ENCODE peak calls at places on chromosome 3, in ten cellular contexts. K is foreskin fibroblast, Z is suprapubic skin, L is sigmoid colon, M is fibroblast of mammary gland, G is thoracic aorta, R is endodermal cell, N is esophagus muscularis mucosa, P is Caco-2, X is GM12865. C is an unnamed sample.

GRCh38 chr3:16063603-16064002 is 110.9 kb upstream of the GALNT15 start:
- DNase-seq in K (no peak), Z (no peak), L (peak; percentile 76), M (peak; percentile 19), G (no peak), R (no peak), N (no peak), P (no peak), X (no peak), C (no peak)

GRCh38 chr3:188421836-188422540 is 268.0 kb downstream of the LPP start:
- DNase-seq in K (no peak), Z (no peak), L (no peak), M (peak; percentile 35), G (no peak), R (no peak), N (no peak), P (no peak), X (peak; percentile 81), C (no peak)

GRCh38 chr3:167843886-167844285 is 108.4 kb downstream of the SERPINI1 start:
- DNase-seq in K (no peak), Z (no peak), L (no peak), M (no peak), G (no peak), R (no peak), N (no peak), P (no peak), X (no peak), C (no peak)

GRCh38 chr3:4805662-4806061 is 173.6 kb upstream of the BHLHE40 start:
- DNase-seq in K (no peak), Z (no peak), L (no peak), M (no peak), G (no peak), R (no peak), N (no peak), P (no peak), X (peak; percentile 30), C (no peak)

GRCh38 chr3:165082632-165083031 is 4.3 kb upstream of the SI start:
- DNase-seq in K (no peak), Z (no peak), L (no peak), M (no peak), G (no peak), R (no peak), N (no peak), P (no peak), X (no peak), C (no peak)

GRCh38 chr3:19945405-19946290 is 1.2 kb upstream of the RAB5A start:
- DNase-seq in K (no peak), Z (no peak), L (no peak), M (peak; percentile 18), G (no peak), R (peak; percentile 54), N (no peak), P (peak; percentile 33), X (peak; percentile 8), C (no peak)

GRCh38 chr3:160473233-160473632 is 23.6 kb upstream of the TRIM59 start:
- DNase-seq in K (peak; percentile 90), Z (no peak), L (no peak), M (peak; percentile 95), G (no peak), R (no peak), N (no peak), P (no peak), X (no peak), C (peak; percentile 54)

GRCh38 chr3:126315916-126316514 is 41.2 kb downstream of the KLF15 start:
- DNase-seq in K (no peak), Z (no peak), L (no peak), M (no peak), G (no peak), R (peak; percentile 27), N (peak; percentile 75), P (no peak), X (no peak), C (no peak)

GRCh38 chr3:128348805-128349531 is 117.7 kb downstream of the DNAJB8 start:
- DNase-seq in K (no peak), Z (no peak), L (peak; percentile 44), M (peak; percentile 8), G (no peak), R (no peak), N (no peak), P (no peak), X (peak; percentile 30), C (no peak)

GRCh38 chr3:182327196-182327681 is 466.1 kb upstream of the ATP11B start:
- DNase-seq in K (no peak), Z (no peak), L (no peak), M (no peak), G (no peak), R (peak; percentile 51), N (no peak), P (no peak), X (no peak), C (no peak)

GRCh38 chr3:63872135-63872924 is 8.7 kb downstream of the ATXN7 start:
- DNase-seq in K (peak; percentile 76), Z (no peak), L (no peak), M (peak; percentile 87), G (no peak), R (no peak), N (no peak), P (no peak), X (no peak), C (peak; percentile 35)

GRCh38 chr3:186519021-186519658 is 25.0 kb downstream of the CRYGS start:
- DNase-seq in K (no peak), Z (no peak), L (no peak), M (no peak), G (no peak), R (no peak), N (no peak), P (no peak), X (peak; percentile 63), C (no peak)

GRCh38 chr3:108602249-108602934 is 12.9 kb downstream of the DZIP3 start:
- DNase-seq in K (no peak), Z (no peak), L (no peak), M (no peak), G (no peak), R (no peak), N (no peak), P (peak; percentile 8), X (no peak), C (no peak)

DNA sequence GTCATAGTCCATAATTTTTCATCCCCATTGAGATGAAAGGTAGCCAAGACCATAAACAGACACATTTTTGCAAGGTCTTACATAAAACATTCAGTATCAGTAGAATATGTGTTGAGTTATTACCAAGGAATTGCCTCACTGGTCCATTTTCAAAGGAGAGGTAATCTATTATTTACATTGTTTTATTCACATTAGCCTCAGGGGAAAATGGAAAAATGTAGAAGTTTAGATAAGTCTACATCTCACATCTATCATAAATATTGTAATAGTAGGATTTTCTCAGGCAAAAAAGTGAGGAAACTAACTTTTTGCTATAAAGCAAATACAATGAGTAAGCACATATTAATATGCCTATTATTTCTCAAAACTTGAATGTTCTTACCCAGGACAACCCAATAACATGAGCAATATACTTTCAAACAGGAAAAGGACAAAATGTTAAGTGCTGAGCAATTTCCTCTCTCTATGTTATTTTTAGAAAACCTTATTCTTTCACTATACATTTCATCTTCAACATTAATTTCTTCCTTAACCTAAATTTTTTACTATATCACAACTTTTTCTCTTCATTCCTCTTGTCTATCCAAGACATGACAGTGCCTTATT is 184.5 kb upstream of the AGTR1 start:
- DNase-seq in K (no peak), Z (no peak), L (no peak), M (peak; percentile 32), G (no peak), R (no peak), N (no peak), P (no peak), X (no peak), C (no peak)
- TF ChIP-seq CTCF in K (no peak), Z (no peak), L (no peak), M (no peak), G (no peak), R (no peak), N (no peak), P (no peak), X (no peak), C (no peak)

DNA sequence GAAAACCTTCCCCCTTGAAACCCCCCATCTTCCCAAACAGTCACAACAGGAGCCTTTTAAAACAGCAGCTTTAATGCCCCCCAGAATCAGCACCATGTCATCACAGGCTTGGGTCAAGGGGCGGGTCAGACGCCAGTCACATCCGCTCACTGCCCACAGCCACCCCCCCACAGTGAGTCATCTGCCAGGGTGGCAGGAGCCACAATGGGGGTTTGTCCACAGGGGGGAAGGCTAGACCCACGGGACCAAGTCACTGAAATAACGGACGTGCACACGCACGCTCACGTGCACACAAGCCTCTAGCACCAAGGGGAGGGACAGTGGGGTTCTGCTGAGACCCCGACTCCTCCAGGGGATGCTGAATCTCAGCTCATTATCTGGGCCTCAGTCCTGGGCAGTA is 441 bp upstream of the UCN2 start:
- DNase-seq in K (peak; percentile 88), Z (no peak), L (peak; percentile 76), M (peak; percentile 70), G (no peak), R (no peak), N (no peak), P (no peak), X (peak; percentile 30), C (no peak)
- H3K4me3 ChIP-seq in K (no peak overlapping the region), Z (no peak overlapping the region), L (no peak overlapping the region), M (no peak overlapping the region), G (no peak overlapping the region), R (no peak overlapping the region), N (no peak overlapping the region), P (no peak overlapping the region), X (no peak overlapping the region), C (no peak overlapping the region)

DNA sequence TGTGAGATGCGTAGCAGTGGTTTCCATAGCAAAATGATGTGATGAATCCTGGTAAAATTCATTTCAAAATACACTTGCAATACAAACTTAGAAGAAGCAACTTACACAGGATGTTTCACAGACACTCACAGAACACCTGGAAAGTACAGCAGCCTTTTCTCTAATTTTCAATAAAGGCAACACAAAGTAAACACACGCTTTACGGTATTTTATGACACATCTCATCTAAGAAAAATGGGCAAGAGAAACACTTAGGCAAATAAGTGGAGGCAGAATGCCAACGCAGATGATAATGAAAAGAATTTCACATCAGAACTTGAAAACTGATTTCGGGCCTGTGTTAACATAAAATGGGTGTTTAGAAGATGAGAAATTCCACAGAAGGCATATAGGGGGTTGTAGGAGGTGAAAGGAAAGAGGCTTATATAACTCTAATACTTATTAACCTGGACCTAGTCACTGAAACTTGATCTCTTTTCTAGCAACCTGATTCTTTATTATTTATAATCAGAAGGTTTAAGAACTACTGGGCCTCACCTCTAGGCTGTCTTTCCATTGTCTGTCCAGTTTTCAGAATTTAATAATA is 25.6 kb upstream of the MAP3K13 start:
- DNase-seq in K (no peak), Z (no peak), L (no peak), M (no peak), G (no peak), R (no peak), N (no peak), P (no peak), X (no peak), C (no peak)
- TF ChIP-seq CTCF in K (no peak), Z (no peak), L (no peak), M (no peak), G (no peak), R (no peak), N (no peak), P (no peak), X (no peak), C (no peak)

DNA sequence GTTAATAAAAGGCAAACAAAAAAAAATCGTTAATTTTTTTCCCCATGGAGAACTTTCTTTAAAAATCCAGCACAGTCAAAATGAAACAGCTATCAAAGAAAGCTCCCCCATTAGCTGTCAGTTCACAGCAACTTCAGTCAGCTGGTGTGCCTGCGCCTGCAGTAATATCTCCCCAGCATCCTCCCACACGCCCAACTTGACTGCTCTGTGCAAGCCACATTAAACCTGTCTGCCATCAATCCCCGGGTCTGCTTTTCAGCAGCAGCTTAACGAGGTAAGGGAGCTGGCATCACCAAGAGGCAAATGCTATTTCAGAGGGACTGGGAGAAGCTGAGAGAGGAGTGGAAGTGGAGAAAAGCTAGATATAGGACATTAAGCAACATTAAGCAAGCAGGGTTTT is 337.5 kb downstream of the GAP43 start:
- DNase-seq in K (no peak), Z (no peak), L (no peak), M (no peak), G (no peak), R (no peak), N (no peak), P (no peak), X (peak; percentile 27), C (no peak)
- H3K4me3 ChIP-seq in K (no peak overlapping the region), Z (no peak overlapping the region), L (no peak overlapping the region), M (no peak overlapping the region), G (no peak overlapping the region), R (no peak overlapping the region), N (no peak overlapping the region), P (no peak overlapping the region), X (no peak overlapping the region), C (no peak overlapping the region)